ENCODE peak calls at places on chromosomes 13 and 19, in five cellular contexts. Z is ACHN, A is G401, Y is COR-L47, T is NCI-H1436. M is an unnamed sample.
A peak's percentile ranks its signal among the peaks of the same experiment; 100 is the strongest.

GRCh38 chr13:112986946-112987345 is 17.9 kb downstream of the MCF2L start:
- DNase-seq in Z (no peak), A (peak; percentile 43), Y (no peak), T (no peak), M (no peak)

GRCh38 chr13:76654263-76654662 is 231.9 kb downstream of the KCTD12 start:
- DNase-seq in Z (no peak), A (no peak), Y (no peak), T (no peak), M (no peak)

GRCh38 chr13:50171585-50172282 is 156.5 kb downstream of the KCNRG start:
- DNase-seq in Z (no peak), A (no peak), Y (no peak), T (no peak), M (no peak)

GRCh38 chr13:107258599-107259187 is 690.8 kb upstream of the ARGLU1 start:
- DNase-seq in Z (no peak), A (no peak), Y (no peak), T (no peak), M (no peak)

GRCh38 chr13:33403807-33404362 is 118.3 kb upstream of the STARD13 start:
- DNase-seq in Z (no peak), A (no peak), Y (no peak), T (no peak), M (no peak)

GRCh38 chr19:616732-617526 is 16.4 kb downstream of the POLRMT start:
- DNase-seq in Z (no peak), A (no peak), Y (no peak), T (no peak), M (no peak)

GRCh38 chr19:35641515-35642151 is at the start of gene ETV2:
- DNase-seq in Z (no peak), A (no peak), Y (no peak), T (no peak), M (no peak)

GRCh38 chr13:41458187-41458938 is 1.0 kb downstream of the RGCC start:
- DNase-seq in Z (no peak), A (no peak), Y (peak; percentile 32), T (no peak), M (no peak)

GRCh38 chr19:33971073-33971472 is 174.4 kb downstream of the KCTD15 start:
- DNase-seq in Z (no peak), A (no peak), Y (no peak), T (no peak), M (no peak)

GRCh38 chr13:59038824-59039223 is 1124.9 kb downstream of the DIAPH3 start:
- DNase-seq in Z (peak; percentile 1), A (no peak), Y (no peak), T (peak; percentile 11), M (no peak)

GRCh38 chr13:113022391-113023216 is 53.6 kb downstream of the MCF2L start:
- DNase-seq in Z (no peak), A (no peak), Y (no peak), T (no peak), M (no peak)

GRCh38 chr19:29988351-29988750 is 46.3 kb downstream of the URI1 start:
- DNase-seq in Z (no peak), A (no peak), Y (no peak), T (no peak), M (no peak)

GRCh38 chr19:47713046-47714021 is at the start of gene EHD2:
- DNase-seq in Z (peak; percentile 60), A (peak; percentile 17), Y (no peak), T (no peak), M (peak; percentile 56)

GRCh38 chr13:98112456-98112855 is 30.4 kb upstream of the FARP1 start:
- DNase-seq in Z (no peak), A (no peak), Y (no peak), T (no peak), M (no peak)

GRCh38 chr19:17706750-17707181 is 12.5 kb upstream of the MAP1S start:
- DNase-seq in Z (no peak), A (peak; percentile 91), Y (no peak), T (no peak), M (no peak)

GRCh38 chr19:18878058-18878797 is 17.7 kb downstream of the CERS1 start:
- DNase-seq in Z (no peak), A (no peak), Y (no peak), T (no peak), M (no peak)

GRCh38 chr19:23099966-23100365 is 16.9 kb upstream of the ZNF730 start:
- DNase-seq in Z (no peak), A (no peak), Y (no peak), T (no peak), M (no peak)

GRCh38 chr19:53467138-53467502 is 413 bp upstream of the ZNF813 start:
- DNase-seq in Z (no peak), A (no peak), Y (no peak), T (no peak), M (no peak)

GRCh38 chr13:48405865-48406264 is 7.0 kb downstream of the LPAR6 start:
- DNase-seq in Z (no peak), A (no peak), Y (no peak), T (no peak), M (no peak)

M was measured in H54.